ENCODE peak calls at places on chromosomes 3 and 15, in eight cellular contexts. K is PC-9, O is MM.1S, G is GM23338, H is SK-N-SH, X is hepatocyte, W is PC-3, U is HCT116. A is an unnamed sample. For H3K9me2 and H3K4me1, the result is how much of the 10 kb centered on the place peaks cover.

GRCh38 chr3:52798978-52799476 is 4.4 kb downstream of the ITIH3 start:
- DNase-seq in K (no peak), O (no peak), G (peak), H (peak), X (peak), W (peak), U (peak), A (peak)

GRCh38 chr3:28118087-28118486 is 123.3 kb upstream of the CMC1 start:
- DNase-seq in K (no peak), O (no peak), G (peak), H (no peak), X (no peak), W (no peak), U (no peak), A (no peak)

GRCh38 chr3:193805448-193805847 is 212.4 kb downstream of the OPA1 start:
- DNase-seq in K (peak), O (no peak), G (no peak), H (peak), X (peak), W (peak), U (peak), A (no peak)

GRCh38 chr3:22960326-22960984 is 242.7 kb upstream of the UBE2E2 start:
- DNase-seq in K (peak), O (peak), G (peak), H (peak), X (peak), W (peak), U (peak), A (peak)

GRCh38 chr3:139357899-139358298 is 14.1 kb downstream of the MRPS22 start:
- DNase-seq in K (no peak), O (no peak), G (no peak), H (no peak), X (no peak), W (no peak), U (no peak), A (no peak)

GRCh38 chr15:94026458-94026967 is 204.8 kb upstream of the MCTP2 start:
- DNase-seq in K (no peak), O (no peak), G (no peak), H (no peak), X (peak), W (peak), U (no peak), A (no peak)

GRCh38 chr3:131142580-131142979 is 115.9 kb downstream of the NEK11 start:
- DNase-seq in K (no peak), O (no peak), G (peak), H (no peak), X (no peak), W (peak), U (no peak), A (no peak)

GRCh38 chr15:77386626-77387025 is 33.3 kb downstream of the PEAK1 start:
- DNase-seq in K (no peak), O (no peak), G (no peak), H (no peak), X (no peak), W (no peak), U (no peak), A (no peak)

GRCh38 chr3:159765025-159765859 is 223.4 kb upstream of the IL12A start:
- DNase-seq in K (peak), O (no peak), G (peak), H (peak), X (peak), W (peak), U (peak), A (no peak)

GRCh38 chr15:77664428-77664827 is 31.7 kb upstream of the LINGO1 start:
- DNase-seq in K (no peak), O (no peak), G (peak), H (no peak), X (no peak), W (no peak), U (no peak), A (no peak)

GRCh38 chr3:127427666-127428065 is 139.8 kb upstream of the PRR20G start:
- DNase-seq in K (no peak), O (no peak), G (no peak), H (no peak), X (no peak), W (no peak), U (no peak), A (no peak)

GRCh38 chr15:89740137-89740536 is 10.9 kb downstream of the MESP1 start:
- DNase-seq in K (peak), O (peak), G (peak), H (peak), X (peak), W (peak), U (peak), A (peak)

GRCh38 chr3:57383838-57384237 is 91.4 kb upstream of the ASB14 start:
- DNase-seq in K (no peak), O (no peak), G (no peak), H (no peak), X (no peak), W (no peak), U (no peak), A (no peak)
- H3K9me2 ChIP-seq in K (under half), O (under half), G (under half), H (under half), X (under half), W (under half), U (under half), A (under half)

GRCh38 chr3:13853256-13853977 is 26.5 kb downstream of the WNT7A start:
- DNase-seq in K (no peak), O (no peak), G (no peak), H (no peak), X (no peak), W (no peak), U (no peak), A (no peak)
- H3K4me1 ChIP-seq in K (half or more), O (under half), G (under half), H (under half), X (under half), W (half or more), U (under half), A (under half)

DNA sequence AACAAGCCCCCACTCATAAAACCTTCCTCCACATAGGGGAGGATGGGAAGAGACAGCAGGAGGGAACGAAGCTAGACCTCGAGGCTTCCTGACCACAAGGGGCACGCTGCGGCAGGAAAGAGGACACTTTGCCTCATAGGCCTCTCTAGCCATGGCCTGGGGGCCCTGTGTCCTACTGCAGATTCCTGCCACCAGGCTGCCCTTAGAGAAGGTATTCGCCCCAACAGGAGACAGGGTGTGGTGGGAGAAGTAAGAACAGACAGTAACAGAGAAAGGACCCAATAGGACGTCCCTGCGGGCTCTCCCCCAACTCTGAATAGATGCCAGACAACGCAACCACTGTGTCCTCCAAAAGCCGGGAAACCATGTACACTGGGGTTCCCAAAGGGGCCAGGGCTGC is 36.8 kb downstream of the ADCY5 start:
- DNase-seq in K (no peak), O (no peak), G (peak), H (no peak), X (no peak), W (no peak), U (no peak), A (no peak)
- TF ChIP-seq CTCF in K (no peak), O (no peak), G (peak), H (no peak), X (peak), W (no peak), U (no peak), A (no peak)

DNA sequence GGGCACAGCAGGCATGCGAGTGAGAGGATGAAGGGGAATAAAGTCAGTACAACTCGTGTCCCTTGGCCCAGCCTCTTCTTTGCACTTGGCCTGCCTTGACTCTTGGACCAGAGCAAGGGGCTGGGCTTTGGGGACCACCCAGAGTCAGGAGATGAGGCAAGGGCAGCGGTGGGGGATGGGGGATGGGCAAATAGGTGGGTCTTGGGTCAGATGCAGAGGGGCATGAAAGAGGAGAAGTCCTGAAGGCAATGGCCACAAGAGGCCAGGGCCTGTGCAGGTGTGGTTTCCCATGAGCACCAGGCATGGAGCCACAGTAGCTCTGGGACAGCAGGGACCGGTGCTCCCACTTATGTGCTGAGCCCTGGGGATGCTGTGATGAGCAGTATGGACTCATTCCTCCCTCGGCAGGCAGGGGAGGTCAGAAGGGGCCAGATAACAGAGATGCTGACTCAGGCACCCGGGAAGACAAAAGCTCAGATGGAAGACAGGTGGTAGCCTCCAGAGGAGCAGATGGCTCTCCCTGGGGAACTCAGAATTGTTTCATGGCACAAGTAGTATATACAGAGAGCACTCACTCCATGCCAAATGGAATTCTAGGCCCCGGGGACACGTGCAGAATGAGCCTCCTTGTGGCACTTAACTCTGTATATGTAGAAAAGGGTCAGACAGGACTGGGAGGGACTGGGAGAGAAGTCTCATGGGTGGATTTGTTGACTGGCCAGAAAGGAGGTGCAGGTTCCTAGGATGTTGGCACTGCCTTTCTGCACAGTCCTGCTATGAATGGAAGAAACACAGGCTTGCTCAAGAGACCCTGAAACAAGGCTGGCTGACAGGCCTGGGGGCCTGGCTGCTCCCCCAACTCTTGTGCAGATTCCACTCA is 14.3 kb downstream of the ZBTB47 start:
- DNase-seq in K (no peak), O (no peak), G (no peak), H (peak), X (no peak), W (no peak), U (no peak), A (no peak)
- H3K9me2 ChIP-seq in K (under half), O (under half), G (under half), H (under half), X (under half), W (under half), U (under half), A (under half)

GRCh38 chr3:44264146-44264545 is 22.5 kb downstream of the TOPAZ1 start:
- DNase-seq in K (peak), O (no peak), G (no peak), H (no peak), X (no peak), W (peak), U (no peak), A (no peak)
- H3K4me1 ChIP-seq in K (under half), O (under half), G (under half), H (under half), X (under half), W (under half), U (under half), A (under half)

GRCh38 chr15:58770519-58770856 is 614 bp upstream of the MINDY2 start:
- DNase-seq in K (peak), O (peak), G (no peak), H (no peak), X (peak), W (peak), U (no peak), A (peak)
- TF ChIP-seq CTCF in K (no peak), O (peak), G (no peak), H (no peak), X (no peak), W (no peak), U (no peak), A (no peak)

A was measured in OCI-LY7.